ENCODE peak calls at places on chromosomes 4 and X, in four cellular contexts. U is stimulated activated CD4-positive, alpha-beta T cell treated with anti-CD3 and anti-CD28 coated beads, Interleukin-15, amount 100 ng/mL, for 24 hours; I is astrocyte; K is Calu3. G is an unnamed sample.

GRCh38 chrX:1576201-1577101 is 15.0 kb upstream of the AKAP17A start:
- DNase-seq in U (no peak), I (no peak), K (no peak), G (no peak)

GRCh38 chr4:3830774-3831528 is 64.8 kb downstream of the ADRA2C start:
- DNase-seq in U (no peak), I (no peak), K (no peak), G (no peak)

GRCh38 chr4:98658287-98659105 is at the start of gene TSPAN5:
- DNase-seq in U (peak), I (peak), K (peak), G (peak)

GRCh38 chr4:185304944-185305690 is 90.6 kb downstream of the LRP2BP start:
- DNase-seq in U (peak), I (no peak), K (peak), G (no peak)

GRCh38 chrX:41779058-41779564 is 55.1 kb downstream of the GPR82 start:
- DNase-seq in U (no peak), I (peak), K (peak), G (peak)

GRCh38 chrX:48083212-48083611 is 11.8 kb upstream of the ZNF630 start:
- DNase-seq in U (peak), I (peak), K (peak), G (no peak)

GRCh38 chrX:68732906-68733493 is 85.5 kb downstream of the STARD8 start:
- DNase-seq in U (peak), I (peak), K (peak), G (peak)

GRCh38 chr4:140149851-140150635 is 3.9 kb downstream of the MAML3 start:
- DNase-seq in U (peak), I (peak), K (peak), G (peak)

GRCh38 chrX:154596290-154596929 is 11.5 kb downstream of the CTAG1A start:
- DNase-seq in U (no peak), I (peak), K (peak), G (peak)

GRCh38 chrX:25524150-25524549 is 508.4 kb upstream of the ARX start:
- DNase-seq in U (no peak), I (no peak), K (peak), G (no peak)

GRCh38 chr4:140330311-140330900 is 43.0 kb upstream of the SCOC start:
- DNase-seq in U (no peak), I (no peak), K (no peak), G (no peak)

GRCh38 chr4:113060853-113061252 is 11.4 kb downstream of the ANK2 start:
- DNase-seq in U (no peak), I (no peak), K (no peak), G (no peak)

GRCh38 chrX:140034916-140035315 is 69.6 kb upstream of the CXorf66 start:
- DNase-seq in U (no peak), I (no peak), K (no peak), G (no peak)

GRCh38 chr4:51845736-51846135 is 2.8 kb downstream of the DCUN1D4 start:
- DNase-seq in U (no peak), I (no peak), K (no peak), G (no peak)

GRCh38 chr4:21827575-21827974 is 121.0 kb downstream of the KCNIP4 start:
- DNase-seq in U (no peak), I (peak), K (no peak), G (peak)

GRCh38 chr4:125311503-125311902 is 3.3 kb upstream of the FAT4 start:
- DNase-seq in U (no peak), I (no peak), K (no peak), G (no peak)

GRCh38 chr4:104491826-104492771 is 2.6 kb downstream of the CXXC4 start:
- DNase-seq in U (no peak), I (peak), K (no peak), G (no peak)

GRCh38 chr4:10773010-10773409 is 88.4 kb upstream of the CLNK start:
- DNase-seq in U (no peak), I (no peak), K (no peak), G (no peak)

GRCh38 chrX:39497717-39498265 is 600.0 kb downstream of the BCOR start:
- DNase-seq in U (no peak), I (no peak), K (no peak), G (no peak)

GRCh38 chr4:165761968-165762367 is 111.1 kb upstream of the TLL1 start:
- DNase-seq in U (no peak), I (peak), K (peak), G (no peak)

GRCh38 chr4:183838987-183839712 is 66.0 kb upstream of the STOX2 start:
- DNase-seq in U (no peak), I (peak), K (no peak), G (no peak)

GRCh38 chr4:6869944-6870343 is 39.7 kb upstream of the TBC1D14 start:
- DNase-seq in U (no peak), I (no peak), K (no peak), G (no peak)

GRCh38 chr4:678331-678734 is 4.0 kb downstream of the MYL5 start:
- DNase-seq in U (no peak), I (no peak), K (no peak), G (no peak)

GRCh38 chrX:821311-822178 is 191.0 kb downstream of the SHOX start:
- DNase-seq in U (no peak), I (no peak), K (no peak), G (no peak)

GRCh38 chr4:173746424-173746823 is 216.4 kb upstream of the HAND2 start:
- DNase-seq in U (no peak), I (no peak), K (no peak), G (no peak)

GRCh38 chr4:187172340-187172761 is 448.7 kb upstream of the FAT1 start:
- DNase-seq in U (no peak), I (peak), K (peak), G (peak)

GRCh38 chr4:177047070-177047850 is 254.5 kb upstream of the VEGFC start:
- DNase-seq in U (peak), I (peak), K (peak), G (peak)

GRCh38 chr4:26671111-26671510 is 87.2 kb downstream of the TBC1D19 start:
- DNase-seq in U (no peak), I (no peak), K (no peak), G (no peak)

GRCh38 chr4:67700119-67700873 is 659 bp downstream of the UBA6 start:
- DNase-seq in U (no peak), I (peak), K (no peak), G (no peak)

GRCh38 chr4:114237997-114238396 is 258.6 kb upstream of the ARSJ start:
- DNase-seq in U (no peak), I (no peak), K (no peak), G (no peak)

GRCh38 chr4:117786566-117786965 is 247.7 kb upstream of the NDST3 start:
- DNase-seq in U (no peak), I (no peak), K (no peak), G (no peak)

GRCh38 chrX:39633293-39633692 is 464.5 kb downstream of the BCOR start:
- DNase-seq in U (no peak), I (peak), K (no peak), G (no peak)

GRCh38 chrX:15623074-15623473 is 22.3 kb upstream of the ACE2 start:
- DNase-seq in U (no peak), I (no peak), K (no peak), G (no peak)

GRCh38 chr4:142563682-142564291 is 282.3 kb downstream of the INPP4B start:
- DNase-seq in U (no peak), I (peak), K (peak), G (peak)